ENCODE peak calls at places on chromosomes 4 and X, in seven cellular contexts. One of them, this sample, is unnamed.

GRCh38 chrX:14354541-14354940 is 174.8 kb upstream of the GLRA2 start:
- DNase-seq in hepatocyte: no peak
- DNase-seq in breast epithelium: no peak
- DNase-seq in kidney epithelial cell: no peak
- DNase-seq in heart right ventricle: no peak
- DNase-seq in WERI-Rb-1: no peak
- DNase-seq in CD8-positive, alpha-beta T cell: no peak
- DNase-seq in this sample: no peak

GRCh38 chr4:104531390-104531789 is 36.7 kb upstream of the CXXC4 start:
- DNase-seq in CD8-positive, alpha-beta T cell: no peak
- DNase-seq in WERI-Rb-1: no peak
- DNase-seq in hepatocyte: no peak
- DNase-seq in heart right ventricle: no peak
- DNase-seq in breast epithelium: no peak
- DNase-seq in kidney epithelial cell: no peak
- DNase-seq in this sample: no peak

GRCh38 chr4:180766903-180767302 is 1476.3 kb upstream of the TENM3 start:
- DNase-seq in heart right ventricle: no peak
- DNase-seq in hepatocyte: no peak
- DNase-seq in WERI-Rb-1: no peak
- DNase-seq in kidney epithelial cell: no peak
- DNase-seq in CD8-positive, alpha-beta T cell: no peak
- DNase-seq in breast epithelium: no peak
- DNase-seq in this sample: no peak

GRCh38 chr4:151484396-151485102 is 75.6 kb downstream of the FHIP1A start:
- DNase-seq in CD8-positive, alpha-beta T cell: no peak
- DNase-seq in breast epithelium: no peak
- DNase-seq in kidney epithelial cell: peak; percentile 63
- DNase-seq in hepatocyte: peak; percentile 11
- DNase-seq in heart right ventricle: no peak
- DNase-seq in WERI-Rb-1: no peak
- DNase-seq in this sample: no peak

GRCh38 chr4:90103991-90104390 is 23.2 kb upstream of the CCSER1 start:
- DNase-seq in CD8-positive, alpha-beta T cell: no peak
- DNase-seq in WERI-Rb-1: no peak
- DNase-seq in kidney epithelial cell: no peak
- DNase-seq in hepatocyte: no peak
- DNase-seq in heart right ventricle: no peak
- DNase-seq in breast epithelium: no peak
- DNase-seq in this sample: no peak

GRCh38 chrX:45007598-45007997 is 134.6 kb downstream of the KDM6A start:
- DNase-seq in CD8-positive, alpha-beta T cell: no peak
- DNase-seq in hepatocyte: no peak
- DNase-seq in WERI-Rb-1: no peak
- DNase-seq in heart right ventricle: no peak
- DNase-seq in kidney epithelial cell: no peak
- DNase-seq in breast epithelium: no peak
- DNase-seq in this sample: no peak

GRCh38 chrX:149372861-149373260 is 132.2 kb downstream of the IDS start:
- DNase-seq in breast epithelium: no peak
- DNase-seq in heart right ventricle: no peak
- DNase-seq in kidney epithelial cell: no peak
- DNase-seq in hepatocyte: no peak
- DNase-seq in WERI-Rb-1: no peak
- DNase-seq in CD8-positive, alpha-beta T cell: no peak
- DNase-seq in this sample: no peak

GRCh38 chr4:41753942-41754341 is 5.4 kb upstream of the PHOX2B start:
- DNase-seq in hepatocyte: no peak
- DNase-seq in heart right ventricle: no peak
- DNase-seq in WERI-Rb-1: no peak
- DNase-seq in breast epithelium: no peak
- DNase-seq in CD8-positive, alpha-beta T cell: no peak
- DNase-seq in kidney epithelial cell: no peak
- DNase-seq in this sample: no peak

GRCh38 chrX:70762285-70762684 is 146.2 kb downstream of the TEX11 start:
- DNase-seq in CD8-positive, alpha-beta T cell: no peak
- DNase-seq in heart right ventricle: no peak
- DNase-seq in kidney epithelial cell: no peak
- DNase-seq in breast epithelium: no peak
- DNase-seq in WERI-Rb-1: no peak
- DNase-seq in hepatocyte: peak; percentile 4
- DNase-seq in this sample: no peak

GRCh38 chrX:133415276-133416105 is at the start of gene GPC4:
- DNase-seq in heart right ventricle: peak; percentile 60
- DNase-seq in breast epithelium: peak; percentile 28
- DNase-seq in hepatocyte: peak; percentile 67
- DNase-seq in WERI-Rb-1: no peak
- DNase-seq in kidney epithelial cell: no peak
- DNase-seq in CD8-positive, alpha-beta T cell: no peak
- DNase-seq in this sample: no peak

GRCh38 chr4:128107766-128108165 is 46.7 kb downstream of the LARP1B start:
- DNase-seq in WERI-Rb-1: no peak
- DNase-seq in CD8-positive, alpha-beta T cell: no peak
- DNase-seq in kidney epithelial cell: no peak
- DNase-seq in hepatocyte: no peak
- DNase-seq in breast epithelium: no peak
- DNase-seq in heart right ventricle: no peak
- DNase-seq in this sample: no peak

GRCh38 chrX:1394731-1395501 is 3.0 kb upstream of the SLC25A6 start:
- DNase-seq in kidney epithelial cell: no peak
- DNase-seq in CD8-positive, alpha-beta T cell: no peak
- DNase-seq in WERI-Rb-1: no peak
- DNase-seq in breast epithelium: no peak
- DNase-seq in heart right ventricle: peak; percentile 17
- DNase-seq in hepatocyte: no peak
- DNase-seq in this sample: no peak

GRCh38 chr4:157389751-157390150 is 169.2 kb downstream of the GRIA2 start:
- DNase-seq in WERI-Rb-1: no peak
- DNase-seq in breast epithelium: no peak
- DNase-seq in kidney epithelial cell: no peak
- DNase-seq in heart right ventricle: no peak
- DNase-seq in hepatocyte: no peak
- DNase-seq in CD8-positive, alpha-beta T cell: no peak
- DNase-seq in this sample: no peak

GRCh38 chr4:110636677-110637407 is 14.0 kb upstream of the PITX2 start:
- DNase-seq in CD8-positive, alpha-beta T cell: no peak
- DNase-seq in WERI-Rb-1: peak; percentile 32
- DNase-seq in kidney epithelial cell: no peak
- DNase-seq in heart right ventricle: no peak
- DNase-seq in breast epithelium: no peak
- DNase-seq in hepatocyte: peak; percentile 87
- DNase-seq in this sample: no peak

GRCh38 chr4:15513545-15513944 is 43.9 kb downstream of the CC2D2A start:
- DNase-seq in hepatocyte: no peak
- DNase-seq in WERI-Rb-1: no peak
- DNase-seq in kidney epithelial cell: no peak
- DNase-seq in CD8-positive, alpha-beta T cell: no peak
- DNase-seq in breast epithelium: no peak
- DNase-seq in heart right ventricle: no peak
- DNase-seq in this sample: no peak

DNA sequence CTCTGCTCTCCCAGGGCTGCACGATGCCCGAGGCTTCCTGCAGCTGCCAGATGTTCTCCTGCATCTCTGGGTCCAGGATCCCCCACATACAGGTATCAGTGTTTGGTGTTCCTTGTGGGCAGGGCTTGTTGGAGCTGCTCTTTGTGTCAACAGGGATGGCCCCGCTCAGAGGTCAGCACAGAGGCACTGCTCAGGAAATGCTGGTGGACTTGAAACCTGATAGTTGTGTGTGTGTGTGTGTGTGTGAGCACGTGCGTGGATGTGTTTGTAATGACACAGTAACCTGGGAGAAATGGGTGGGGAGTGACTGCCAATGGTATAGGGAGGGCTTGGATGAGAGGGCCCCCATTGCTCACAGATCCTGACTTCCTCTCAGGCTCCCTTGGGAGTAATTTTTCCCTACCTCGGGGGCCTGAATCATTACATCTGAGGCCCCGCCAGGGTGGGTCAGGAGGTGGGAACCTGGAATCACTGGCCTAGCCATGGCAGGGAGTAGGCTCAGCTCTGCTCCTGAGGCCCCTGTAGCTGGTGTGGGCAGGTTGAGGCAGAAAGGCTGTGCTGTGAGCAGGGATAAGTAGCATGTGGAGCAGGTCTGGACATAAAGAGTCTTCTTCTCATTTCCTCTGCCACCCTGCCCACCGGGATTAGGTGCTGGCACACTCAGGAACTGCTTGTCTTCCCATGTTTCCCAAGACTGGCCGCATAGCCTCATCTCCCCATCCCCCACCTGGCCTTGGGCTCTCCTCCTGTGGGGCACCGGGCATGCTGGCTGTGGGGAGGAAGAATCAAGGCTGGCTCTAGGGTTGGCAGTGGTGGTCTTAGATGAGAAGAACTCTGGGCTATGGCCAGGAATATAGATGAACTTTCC is 2.5 kb upstream of the EFNB1 start:
- DNase-seq in CD8-positive, alpha-beta T cell: no peak
- DNase-seq in kidney epithelial cell: no peak
- DNase-seq in heart right ventricle: no peak
- DNase-seq in hepatocyte: no peak
- DNase-seq in breast epithelium: no peak
- DNase-seq in WERI-Rb-1: no peak
- DNase-seq in this sample: no peak
- H3K27me3 ChIP-seq in CD8-positive, alpha-beta T cell: no peaks in the 10 kb centered on the region
- H3K27me3 ChIP-seq in kidney epithelial cell: peaks cover 4% of the 10 kb centered on the region
- H3K27me3 ChIP-seq in heart right ventricle: no peaks in the 10 kb centered on the region
- H3K27me3 ChIP-seq in hepatocyte: no peaks in the 10 kb centered on the region
- H3K27me3 ChIP-seq in breast epithelium: no peaks in the 10 kb centered on the region
- H3K27me3 ChIP-seq in WERI-Rb-1: peaks cover 26% of the 10 kb centered on the region
- H3K27me3 ChIP-seq in this sample: no peaks in the 10 kb centered on the region

DNA sequence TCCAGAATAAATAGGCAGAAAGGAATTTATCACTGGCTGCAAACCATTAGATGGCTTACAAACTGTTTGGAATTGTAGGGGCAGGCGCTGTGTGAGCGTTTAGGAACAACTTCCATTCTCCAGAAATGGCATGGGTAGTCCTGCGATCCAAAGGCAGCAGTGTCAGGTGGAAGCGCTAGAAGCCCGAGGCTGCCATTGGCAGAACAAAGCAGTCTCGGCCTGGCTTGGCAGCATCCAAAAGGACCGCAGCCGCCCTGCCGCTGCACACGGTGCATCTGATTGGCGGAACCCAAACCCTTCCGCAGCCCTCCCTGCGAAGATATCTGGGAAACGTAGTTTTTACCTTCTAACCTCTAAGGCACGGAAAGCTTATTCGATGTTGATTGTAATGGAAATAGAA is 23.6 kb upstream of the YTHDC1 start:
- DNase-seq in hepatocyte: peak; percentile 60
- DNase-seq in heart right ventricle: peak; percentile 79
- DNase-seq in kidney epithelial cell: no peak
- DNase-seq in WERI-Rb-1: no peak
- DNase-seq in CD8-positive, alpha-beta T cell: peak; percentile 60
- DNase-seq in breast epithelium: peak; percentile 52
- DNase-seq in this sample: no peak
- H3K27me3 ChIP-seq in hepatocyte: no peaks in the 10 kb centered on the region
- H3K27me3 ChIP-seq in heart right ventricle: peaks cover 22% of the 10 kb centered on the region
- H3K27me3 ChIP-seq in kidney epithelial cell: no peaks in the 10 kb centered on the region
- H3K27me3 ChIP-seq in WERI-Rb-1: no peaks in the 10 kb centered on the region
- H3K27me3 ChIP-seq in CD8-positive, alpha-beta T cell: no peaks in the 10 kb centered on the region
- H3K27me3 ChIP-seq in breast epithelium: no peaks in the 10 kb centered on the region
- H3K27me3 ChIP-seq in this sample: no peaks in the 10 kb centered on the region

DNA sequence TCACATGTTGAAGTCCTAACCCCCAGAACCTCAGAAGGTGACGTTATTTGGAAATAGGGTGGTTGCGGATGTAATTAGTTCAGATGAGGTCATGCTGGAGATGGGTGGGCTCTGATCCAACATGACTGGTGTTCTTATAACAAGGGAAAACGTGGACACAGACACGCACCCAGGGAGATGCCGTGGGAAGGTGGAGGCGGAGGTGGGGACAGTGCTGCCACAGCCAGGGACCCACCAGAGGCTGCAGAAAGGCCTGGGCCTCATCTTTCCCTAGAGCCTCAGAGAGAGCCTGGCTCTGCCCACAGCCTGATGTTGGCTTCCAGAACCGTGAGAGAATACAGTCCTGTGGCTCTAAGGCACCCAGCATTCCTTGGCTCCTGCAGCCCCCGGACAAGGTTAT is 7.9 kb upstream of the HMX1 start:
- DNase-seq in heart right ventricle: no peak
- DNase-seq in kidney epithelial cell: no peak
- DNase-seq in hepatocyte: no peak
- DNase-seq in CD8-positive, alpha-beta T cell: no peak
- DNase-seq in WERI-Rb-1: no peak
- DNase-seq in breast epithelium: no peak
- DNase-seq in this sample: no peak
- H3K27me3 ChIP-seq in heart right ventricle: peaks cover 77% of the 10 kb centered on the region
- H3K27me3 ChIP-seq in kidney epithelial cell: peaks cover 38% of the 10 kb centered on the region
- H3K27me3 ChIP-seq in hepatocyte: peaks cover 64% of the 10 kb centered on the region
- H3K27me3 ChIP-seq in CD8-positive, alpha-beta T cell: peaks cover 5% of the 10 kb centered on the region
- H3K27me3 ChIP-seq in WERI-Rb-1: no peaks in the 10 kb centered on the region
- H3K27me3 ChIP-seq in breast epithelium: no peaks in the 10 kb centered on the region
- H3K27me3 ChIP-seq in this sample: peaks cover 22% of the 10 kb centered on the region

DNA sequence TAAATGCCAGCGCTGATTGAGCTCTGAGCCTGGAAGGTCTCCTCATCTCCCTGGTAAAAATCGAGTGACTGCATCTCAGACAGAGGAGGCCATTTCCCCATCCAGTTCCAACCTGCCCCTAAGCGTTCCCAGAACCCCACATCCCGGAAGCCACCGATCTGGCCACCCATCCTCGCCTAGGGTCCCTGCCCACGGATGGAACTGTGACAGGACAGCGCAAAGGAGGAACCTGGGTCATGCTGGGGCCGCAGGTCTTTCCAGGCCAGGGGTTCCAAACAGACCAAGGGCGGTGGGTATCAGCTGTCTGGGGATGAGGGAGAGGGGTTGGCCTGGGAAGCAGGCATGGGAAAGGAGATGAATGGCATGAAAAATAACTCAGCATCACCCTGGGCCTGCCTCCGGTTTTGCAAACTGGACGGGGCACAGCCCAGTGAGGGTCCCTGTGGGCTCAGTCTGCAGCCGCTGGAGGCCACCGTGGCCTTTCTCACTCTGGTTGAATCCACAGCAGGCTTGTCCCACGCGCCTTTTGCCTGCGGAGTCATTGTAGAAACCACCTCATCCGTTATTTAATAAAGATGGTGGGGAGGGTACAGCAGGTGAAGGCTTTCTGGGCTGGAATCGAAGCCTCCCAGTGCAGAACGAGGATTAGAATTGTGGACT is 49.1 kb downstream of the ABLIM2 start:
- DNase-seq in WERI-Rb-1: no peak
- DNase-seq in breast epithelium: no peak
- DNase-seq in CD8-positive, alpha-beta T cell: no peak
- DNase-seq in heart right ventricle: no peak
- DNase-seq in kidney epithelial cell: no peak
- DNase-seq in hepatocyte: no peak
- DNase-seq in this sample: no peak
- H3K27me3 ChIP-seq in WERI-Rb-1: no peaks in the 10 kb centered on the region
- H3K27me3 ChIP-seq in breast epithelium: no peaks in the 10 kb centered on the region
- H3K27me3 ChIP-seq in CD8-positive, alpha-beta T cell: no peaks in the 10 kb centered on the region
- H3K27me3 ChIP-seq in heart right ventricle: no peaks in the 10 kb centered on the region
- H3K27me3 ChIP-seq in kidney epithelial cell: peaks cover 7% of the 10 kb centered on the region
- H3K27me3 ChIP-seq in hepatocyte: no peaks in the 10 kb centered on the region
- H3K27me3 ChIP-seq in this sample: peaks cover 4% of the 10 kb centered on the region

This sample was measured in HL-60.